ENCODE peak calls at places on chromosomes 11 and 22, in nine cellular contexts. H, F, Q, A, J, B, D, E and U are unnamed samples.
A peak's percentile ranks its signal among the peaks of the same experiment; 100 is the strongest.

GRCh38 chr11:117984471-117984870 is 1.7 kb upstream of the IL10RA start:
- DNase-seq in E (no peak), A (no peak), D (no peak), B (no peak), F (no peak), J (no peak), Q (no peak), H (no peak), U (no peak)

GRCh38 chr22:46936378-46936916 is 174.0 kb downstream of the TBC1D22A start:
- DNase-seq in D (peak; percentile 27), E (no peak), H (no peak), F (no peak), Q (no peak), A (no peak), B (no peak), J (no peak), U (no peak)

GRCh38 chr22:20862540-20862939 is 3.7 kb downstream of the SNAP29 start:
- DNase-seq in Q (no peak), B (no peak), J (no peak), E (no peak), D (no peak), A (no peak), F (no peak), H (no peak), U (no peak)

GRCh38 chr11:61679893-61680621 is at the start of gene DAGLA:
- DNase-seq in F (peak; percentile 43), B (peak; percentile 81), E (peak; percentile 60), H (peak; percentile 85), A (peak; percentile 71), D (peak; percentile 62), J (no peak), Q (peak; percentile 77), U (peak; percentile 51)

GRCh38 chr22:40348025-40348658 is 1.8 kb downstream of the ADSL start:
- DNase-seq in H (no peak), D (peak; percentile 69), Q (peak; percentile 56), J (no peak), B (no peak), F (peak; percentile 62), A (peak; percentile 70), E (peak; percentile 24), U (peak; percentile 66)

GRCh38 chr22:47035443-47035881 is 273.0 kb downstream of the TBC1D22A start:
- DNase-seq in F (no peak), D (no peak), E (no peak), A (no peak), H (peak; percentile 62), J (no peak), Q (no peak), B (no peak), U (no peak)

GRCh38 chr11:120801801-120802689 is 221.9 kb upstream of the TBCEL start:
- DNase-seq in D (peak; percentile 73), B (peak; percentile 69), J (peak; percentile 15), F (peak; percentile 50), H (peak; percentile 72), Q (peak; percentile 48), E (peak; percentile 23), A (peak; percentile 9), U (peak; percentile 70)

GRCh38 chr11:10042699-10043098 is 251.3 kb downstream of the SBF2 start:
- DNase-seq in E (no peak), F (no peak), Q (no peak), J (no peak), A (no peak), D (no peak), H (no peak), B (no peak), U (no peak)

GRCh38 chr22:46201059-46201757 is 48.9 kb downstream of the CDPF1 start:
- DNase-seq in D (no peak), Q (no peak), B (no peak), H (no peak), F (no peak), A (no peak), E (peak; percentile 16), J (no peak), U (peak; percentile 92)

GRCh38 chr22:49239264-49240015 is 588.2 kb downstream of the BRD1 start:
- DNase-seq in J (no peak), B (no peak), E (no peak), D (no peak), F (no peak), Q (no peak), H (no peak), A (no peak), U (peak; percentile 33)

GRCh38 chr11:16809901-16810668 is 71.6 kb downstream of the C11orf58 start:
- DNase-seq in A (no peak), F (peak; percentile 33), J (no peak), B (no peak), H (peak; percentile 75), Q (no peak), D (no peak), E (no peak), U (no peak)

GRCh38 chr22:45223304-45224117 is 17.2 kb downstream of the KIAA0930 start:
- DNase-seq in H (no peak), Q (no peak), E (no peak), D (no peak), B (no peak), A (no peak), F (no peak), J (no peak), U (no peak)

GRCh38 chr22:39253427-39254070 is 8.8 kb upstream of the PDGFB start:
- DNase-seq in Q (peak; percentile 88), J (peak; percentile 54), F (peak; percentile 89), A (no peak), E (peak; percentile 33), D (peak; percentile 45), B (no peak), H (no peak), U (peak; percentile 86)

GRCh38 chr11:2587132-2587930 is 112.5 kb downstream of the KCNQ1OT1 start:
- DNase-seq in B (no peak), E (no peak), A (no peak), J (no peak), H (peak; percentile 55), D (peak; percentile 2), Q (peak; percentile 56), F (no peak), U (no peak)

GRCh38 chr11:75582461-75582934 is 20.4 kb downstream of the SERPINH1 start:
- DNase-seq in Q (no peak), H (no peak), E (no peak), A (no peak), B (no peak), J (no peak), D (no peak), F (no peak), U (no peak)
- H3K27ac ChIP-seq in Q (no peak overlapping the region), H (peak overlapping the region; percentile 97), E (no peak overlapping the region), A (no peak overlapping the region), B (peak overlapping the region; percentile 66), J (peak overlapping the region; percentile 61), D (peak overlapping the region; percentile 100), F (peak overlapping the region; percentile 95), U (peak overlapping the region; percentile 94)

DNA sequence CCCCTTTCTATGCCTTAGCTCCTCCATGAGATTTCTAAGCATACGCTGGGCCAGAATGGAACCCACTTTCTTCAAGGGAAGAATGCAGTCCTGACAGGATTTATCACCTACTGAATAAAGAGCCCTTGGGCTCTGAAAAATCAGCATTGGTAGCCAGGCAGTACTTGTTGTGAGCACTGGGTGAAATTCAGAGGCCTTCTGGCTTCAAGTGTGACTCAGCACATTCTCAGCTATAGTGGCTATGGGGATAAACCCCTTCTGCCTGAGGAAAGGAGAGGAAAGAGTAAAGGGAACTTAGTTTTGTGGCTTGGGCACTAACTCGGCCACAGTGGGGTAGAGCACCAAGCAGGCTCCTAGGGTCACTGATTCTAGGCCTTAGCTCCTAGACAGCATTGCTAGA is 574.8 kb downstream of the JRKL start:
- DNase-seq in A (no peak), E (no peak), F (no peak), D (no peak), B (no peak), J (no peak), Q (no peak), H (no peak), U (peak; percentile 57)
- H3K27ac ChIP-seq in A (no peak overlapping the region), E (no peak overlapping the region), F (no peak overlapping the region), D (no peak overlapping the region), B (no peak overlapping the region), J (no peak overlapping the region), Q (no peak overlapping the region), H (no peak overlapping the region), U (no peak overlapping the region)

GRCh38 chr11:96103721-96104120 is 179.8 kb upstream of the MTMR2 start:
- DNase-seq in J (no peak), H (no peak), B (no peak), Q (no peak), D (no peak), E (no peak), A (no peak), F (no peak), U (no peak)

GRCh38 chr11:96107143-96107829 is 183.4 kb upstream of the MTMR2 start:
- DNase-seq in Q (no peak), B (no peak), D (no peak), A (no peak), E (no peak), F (no peak), H (no peak), J (no peak), U (peak; percentile 81)

GRCh38 chr11:96105197-96105895 is 181.4 kb upstream of the MTMR2 start:
- DNase-seq in Q (peak; percentile 44), D (no peak), A (no peak), J (no peak), B (no peak), E (peak; percentile 50), H (no peak), F (no peak), U (no peak)

GRCh38 chr11:96103102-96103501 is 179.2 kb upstream of the MTMR2 start:
- DNase-seq in E (no peak), Q (no peak), A (no peak), F (peak; percentile 23), B (no peak), J (no peak), D (no peak), H (no peak), U (no peak)

GRCh38 chr11:96105944-96106343 is 182.0 kb upstream of the MTMR2 start:
- DNase-seq in F (no peak), J (no peak), D (no peak), A (no peak), Q (no peak), B (no peak), E (no peak), H (no peak), U (no peak)
- H3K27ac ChIP-seq in F (no peak overlapping the region), J (no peak overlapping the region), D (peak overlapping the region; percentile 44), A (no peak overlapping the region), Q (peak overlapping the region; percentile 88), B (no peak overlapping the region), E (no peak overlapping the region), H (no peak overlapping the region), U (no peak overlapping the region)

GRCh38 chr11:34311126-34311525 is 46.7 kb downstream of the ABTB2 start:
- DNase-seq in Q (no peak), J (no peak), A (no peak), E (no peak), F (no peak), H (no peak), B (no peak), D (no peak), U (no peak)

GRCh38 chr11:34309970-34310369 is 47.8 kb downstream of the ABTB2 start:
- DNase-seq in A (no peak), F (no peak), Q (no peak), B (no peak), E (no peak), H (no peak), D (no peak), J (no peak), U (peak; percentile 89)

GRCh38 chr11:34308049-34308692 is 49.6 kb downstream of the ABTB2 start:
- DNase-seq in A (no peak), B (no peak), E (no peak), H (no peak), F (peak; percentile 34), D (no peak), Q (no peak), J (no peak), U (peak; percentile 29)

GRCh38 chr11:34305780-34306179 is 52.0 kb downstream of the ABTB2 start:
- DNase-seq in J (no peak), Q (no peak), A (no peak), F (no peak), H (no peak), B (no peak), D (no peak), E (no peak), U (no peak)

GRCh38 chr11:34308821-34309585 is 48.8 kb downstream of the ABTB2 start:
- DNase-seq in Q (no peak), B (no peak), A (no peak), D (peak; percentile 54), J (no peak), F (no peak), H (no peak), E (no peak), U (no peak)
- H3K27ac ChIP-seq in Q (no peak overlapping the region), B (no peak overlapping the region), A (no peak overlapping the region), D (no peak overlapping the region), J (no peak overlapping the region), F (no peak overlapping the region), H (no peak overlapping the region), E (no peak overlapping the region), U (no peak overlapping the region)